ENCODE peak calls at places on chromosomes 11 and 22, in five cellular contexts. B is gastrocnemius medialis, J is tibial artery, X is tibial nerve, N is endothelial cell of umbilical vein. E is an unnamed sample. For H3K9me3, the result is how much of the 10 kb centered on the place peaks cover.

GRCh38 chr11:14144905-14145304 is 182.4 kb downstream of the SPON1 start:
- DNase-seq in J (no peak), X (no peak), B (no peak), N (no peak), E (no peak)

GRCh38 chr22:30894371-30894740 is 74.2 kb downstream of the MORC2 start:
- DNase-seq in N (no peak), X (no peak), J (no peak), B (no peak), E (no peak)

GRCh38 chr11:110303414-110303826 is 7.0 kb upstream of the RDX start:
- DNase-seq in X (no peak), N (no peak), J (no peak), B (no peak), E (no peak)

GRCh38 chr11:70111269-70112016 is 33.3 kb downstream of the ANO1 start:
- DNase-seq in X (no peak), J (no peak), B (peak), N (no peak), E (peak)

GRCh38 chr11:21144556-21144955 is 475.2 kb downstream of the NELL1 start:
- DNase-seq in J (no peak), N (no peak), B (no peak), X (no peak), E (no peak)

GRCh38 chr22:50035131-50035881 is 22.7 kb upstream of the IL17REL start:
- DNase-seq in N (no peak), J (peak), B (no peak), X (no peak), E (no peak)

GRCh38 chr22:39634530-39635399 is 64.2 kb downstream of the CACNA1I start:
- DNase-seq in N (peak), X (no peak), B (no peak), J (no peak), E (no peak)

GRCh38 chr22:42473484-42474193 is 41.4 kb upstream of the NFAM1 start:
- DNase-seq in B (no peak), N (peak), J (no peak), X (no peak), E (no peak)

GRCh38 chr22:45418056-45418769 is 4.7 kb downstream of the RIBC2 start:
- DNase-seq in J (no peak), X (no peak), B (no peak), N (no peak), E (no peak)

GRCh38 chr11:33557201-33557600 is 143.4 kb downstream of the C11orf91 start:
- DNase-seq in N (no peak), J (no peak), X (no peak), B (no peak), E (no peak)

GRCh38 chr11:86805873-86806310 is 5.5 kb downstream of the PRSS23 start:
- DNase-seq in N (peak), B (no peak), X (no peak), J (no peak), E (no peak)

GRCh38 chr11:82682003-82682751 is 51.5 kb downstream of the FAM181B start:
- DNase-seq in N (peak), X (no peak), J (no peak), B (no peak), E (no peak)

GRCh38 chr11:32358729-32359128 is 76.6 kb downstream of the WT1 start:
- DNase-seq in X (no peak), N (no peak), J (no peak), B (no peak), E (no peak)

GRCh38 chr11:65187971-65188461 is 6.3 kb downstream of the CAPN1 start:
- DNase-seq in N (no peak), B (no peak), X (no peak), J (peak), E (no peak)

GRCh38 chr11:35539781-35540281 is 14.4 kb upstream of the PAMR1 start:
- DNase-seq in B (peak), X (peak), N (no peak), J (peak), E (peak)

GRCh38 chr11:78033040-78033439 is 10.0 kb upstream of the KCTD14 start:
- DNase-seq in N (no peak), B (no peak), X (no peak), J (no peak), E (no peak)

GRCh38 chr11:74397531-74398243 is 546 bp downstream of the PGM2L1 start:
- DNase-seq in N (peak), X (no peak), J (no peak), B (no peak), E (no peak)

GRCh38 chr11:74412733-74413359 is 14.6 kb upstream of the PGM2L1 start:
- DNase-seq in X (no peak), J (no peak), B (no peak), N (no peak), E (no peak)

GRCh38 chr11:85042368-85042767 is 584.8 kb downstream of the DLG2 start:
- DNase-seq in B (no peak), J (no peak), X (no peak), N (no peak), E (no peak)

GRCh38 chr11:34366522-34366921 is 8.7 kb upstream of the ABTB2 start:
- DNase-seq in J (no peak), X (no peak), N (peak), B (no peak), E (no peak)

GRCh38 chr11:46736146-46736545 is 17.1 kb downstream of the F2 start:
- DNase-seq in J (no peak), X (no peak), B (no peak), N (no peak), E (no peak)

GRCh38 chr22:11628651-11629511 is 3899.1 kb upstream of the OR11H1 start:
- DNase-seq in J (no peak), X (no peak), B (no peak), N (no peak), E (no peak)
- H3K9me3 ChIP-seq in J (under half), X (under half), B (under half), N (under half), E (under half)

DNA sequence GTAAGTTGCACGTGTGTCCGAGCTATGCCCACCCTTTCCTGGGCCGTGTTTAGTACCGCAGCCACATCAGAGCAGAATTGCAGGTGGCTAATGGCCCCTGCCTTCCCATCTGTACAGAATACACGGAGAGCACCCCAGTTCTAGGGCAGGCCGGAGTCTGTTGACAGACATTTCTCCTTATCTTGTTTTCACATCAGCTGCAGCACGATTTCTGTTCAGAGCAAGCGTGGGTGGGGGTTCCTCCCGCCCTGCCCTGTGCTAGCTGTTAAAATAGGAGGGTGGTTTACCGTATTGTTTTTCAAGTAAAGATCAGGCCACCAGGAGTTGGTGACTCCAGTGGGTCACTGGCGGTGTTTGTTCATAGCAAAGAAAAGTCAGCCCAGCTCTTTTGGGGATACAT is 41.1 kb downstream of the UBASH3B start:
- DNase-seq in J (no peak), B (no peak), X (no peak), N (peak), E (no peak)
- H3K9me3 ChIP-seq in J (under half), B (under half), X (under half), N (under half), E (under half)

DNA sequence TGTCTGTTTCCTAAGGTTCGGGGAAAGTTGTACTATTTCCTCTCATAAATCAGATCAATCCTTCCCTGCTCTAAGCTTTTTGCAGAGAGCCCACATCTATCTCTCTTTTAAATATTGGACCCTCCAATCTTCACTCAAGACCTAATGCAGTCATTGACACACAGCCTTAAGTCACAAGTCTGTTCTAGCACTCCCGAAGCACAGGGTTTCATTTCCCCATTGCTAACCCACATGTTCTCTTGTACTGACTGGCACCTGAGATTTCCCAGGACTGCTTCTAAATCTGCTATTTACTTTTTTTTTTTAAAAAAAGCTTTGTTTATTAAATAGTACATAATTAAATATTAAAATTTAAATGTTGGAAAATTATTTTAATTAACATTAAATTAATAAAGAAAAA is 674.7 kb downstream of the TBC1D22A start:
- DNase-seq in X (no peak), J (no peak), B (no peak), N (no peak), E (peak)
- H3K9me3 ChIP-seq in X (under half), J (under half), B (under half), N (under half), E (under half)

GRCh38 chr22:47540011-47540410 is 777.6 kb downstream of the TBC1D22A start:
- DNase-seq in J (no peak), X (no peak), B (no peak), N (no peak), E (no peak)

GRCh38 chr22:47539374-47539773 is 776.9 kb downstream of the TBC1D22A start:
- DNase-seq in B (no peak), N (no peak), X (no peak), J (no peak), E (no peak)

GRCh38 chr22:47544696-47545095 is 782.2 kb downstream of the TBC1D22A start:
- DNase-seq in N (no peak), X (no peak), J (no peak), B (no peak), E (peak)

GRCh38 chr22:47547239-47547661 is 784.8 kb downstream of the TBC1D22A start:
- DNase-seq in N (no peak), X (no peak), B (no peak), J (no peak), E (peak)

GRCh38 chr22:47543447-47543846 is 781.0 kb downstream of the TBC1D22A start:
- DNase-seq in N (no peak), J (no peak), X (no peak), B (no peak), E (peak)
- H3K9me3 ChIP-seq in N (under half), J (under half), X (under half), B (under half), E (under half)

GRCh38 chr22:48079505-48080295 is 1317.2 kb downstream of the TBC1D22A start:
- DNase-seq in X (no peak), B (no peak), J (no peak), N (no peak), E (no peak)
- H3K9me3 ChIP-seq in X (under half), B (under half), J (under half), N (under half), E (under half)